ENCODE peak calls at places on chromosomes 5 and 9, in five cellular contexts. W is substantia nigra, E is tibial nerve, C is A549, Z is GDM1. K is an unnamed sample.

GRCh38 chr5:151523335-151523734 is 67.8 kb downstream of the FAT2 start:
- DNase-seq in E (no peak), W (no peak), Z (peak), C (peak), K (peak)

GRCh38 chr5:6480133-6481051 is 31.7 kb downstream of the UBE2QL1 start:
- DNase-seq in E (no peak), W (no peak), Z (no peak), C (no peak), K (no peak)

GRCh38 chr9:133708770-133709611 is 29.2 kb downstream of the SARDH start:
- DNase-seq in C (no peak), Z (no peak), W (no peak), E (no peak), K (no peak)

GRCh38 chr9:13354733-13355132 is 75.2 kb upstream of the MPDZ start:
- DNase-seq in Z (no peak), E (no peak), W (no peak), C (no peak), K (no peak)

GRCh38 chr9:124079176-124079925 is 67.8 kb downstream of the LHX2 start:
- DNase-seq in E (no peak), C (peak), Z (no peak), W (peak), K (peak)

GRCh38 chr9:127050581-127050980 is 71.9 kb downstream of the ANGPTL2 start:
- DNase-seq in C (no peak), Z (no peak), E (no peak), W (peak), K (no peak)

GRCh38 chr9:98796364-98797101 is at the start of gene ANKS6:
- DNase-seq in W (peak), Z (peak), C (peak), E (peak), K (peak)

GRCh38 chr9:94900222-94901018 is 173.9 kb downstream of the AOPEP start:
- DNase-seq in Z (no peak), E (no peak), C (peak), W (no peak), K (peak)

GRCh38 chr5:78641060-78641474 is 7.5 kb downstream of the LHFPL2 start:
- DNase-seq in Z (no peak), W (no peak), C (no peak), E (no peak), K (no peak)

GRCh38 chr5:149959406-149960236 is 937 bp upstream of the SLC26A2 start:
- DNase-seq in E (no peak), W (peak), C (peak), Z (peak), K (peak)

GRCh38 chr9:96553070-96553469 is 66.6 kb downstream of the CDC14B start:
- DNase-seq in W (no peak), E (no peak), C (peak), Z (no peak), K (no peak)

GRCh38 chr9:131885144-131885609 is 145.3 kb upstream of the RAPGEF1 start:
- DNase-seq in W (no peak), C (no peak), E (no peak), Z (no peak), K (no peak)

GRCh38 chr5:8253376-8253775 is 384.4 kb downstream of the MTRR start:
- DNase-seq in C (no peak), W (no peak), E (no peak), Z (no peak), K (no peak)

GRCh38 chr5:179614745-179615144 is 8.7 kb downstream of the HNRNPH1 start:
- DNase-seq in W (no peak), Z (no peak), C (no peak), E (no peak), K (no peak)

GRCh38 chr5:149294872-149295829 is 23.5 kb downstream of the AFAP1L1 start:
- DNase-seq in E (no peak), W (no peak), Z (no peak), C (no peak), K (no peak)

GRCh38 chr5:131983244-131983771 is 28.1 kb downstream of the ACSL6 start:
- DNase-seq in W (peak), C (no peak), E (no peak), Z (no peak), K (no peak)

GRCh38 chr9:72936679-72937078 is 16.2 kb downstream of the ALDH1A1 start:
- DNase-seq in C (no peak), E (no peak), W (no peak), Z (no peak), K (no peak)

K was measured in HTR-8/SVneo.